ENCODE peak calls at places on chromosome 17, in eight cellular contexts. One of them, this sample, is unnamed.
A peak's percentile ranks its signal among the peaks of the same experiment; 100 is the strongest.

GRCh38 chr17:35213412-35213925 is 19.3 kb upstream of the SLC35G3 start:
- DNase-seq in AG08396: no peak
- DNase-seq in amniotic epithelial cell: no peak
- DNase-seq in tibial nerve: no peak
- DNase-seq in HFF-Myc: no peak
- DNase-seq in ascending aorta: no peak
- DNase-seq in RCC 7860: no peak
- DNase-seq in GM23248: no peak
- DNase-seq in this sample: no peak

GRCh38 chr17:33267881-33268548 is 25.1 kb downstream of the ASIC2 start:
- DNase-seq in amniotic epithelial cell: no peak
- DNase-seq in AG08396: no peak
- DNase-seq in tibial nerve: no peak
- DNase-seq in GM23248: no peak
- DNase-seq in HFF-Myc: no peak
- DNase-seq in RCC 7860: no peak
- DNase-seq in ascending aorta: no peak
- DNase-seq in this sample: no peak

GRCh38 chr17:57721967-57722703 is 23.0 kb downstream of the CCDC182 start:
- DNase-seq in ascending aorta: no peak
- DNase-seq in amniotic epithelial cell: no peak
- DNase-seq in tibial nerve: no peak
- DNase-seq in HFF-Myc: no peak
- DNase-seq in RCC 7860: no peak
- DNase-seq in GM23248: no peak
- DNase-seq in AG08396: no peak
- DNase-seq in this sample: no peak

GRCh38 chr17:34706029-34706428 is 126.6 kb downstream of the TMEM132E start:
- DNase-seq in ascending aorta: no peak
- DNase-seq in HFF-Myc: no peak
- DNase-seq in tibial nerve: no peak
- DNase-seq in RCC 7860: no peak
- DNase-seq in GM23248: peak; percentile 51
- DNase-seq in AG08396: no peak
- DNase-seq in amniotic epithelial cell: no peak
- DNase-seq in this sample: peak; percentile 4

GRCh38 chr17:38898812-38899348 is 26.5 kb upstream of the LASP1NB start:
- DNase-seq in ascending aorta: no peak
- DNase-seq in GM23248: no peak
- DNase-seq in amniotic epithelial cell: peak; percentile 53
- DNase-seq in AG08396: no peak
- DNase-seq in HFF-Myc: no peak
- DNase-seq in tibial nerve: no peak
- DNase-seq in RCC 7860: peak; percentile 73
- DNase-seq in this sample: no peak

GRCh38 chr17:3669085-3669347 is 404 bp downstream of the EMC6 start:
- DNase-seq in HFF-Myc: no peak
- DNase-seq in amniotic epithelial cell: no peak
- DNase-seq in GM23248: no peak
- DNase-seq in AG08396: no peak
- DNase-seq in tibial nerve: no peak
- DNase-seq in ascending aorta: no peak
- DNase-seq in RCC 7860: no peak
- DNase-seq in this sample: no peak

GRCh38 chr17:4483012-4483840 is 15.5 kb upstream of the SPNS2 start:
- DNase-seq in GM23248: no peak
- DNase-seq in AG08396: no peak
- DNase-seq in RCC 7860: peak; percentile 58
- DNase-seq in ascending aorta: no peak
- DNase-seq in HFF-Myc: no peak
- DNase-seq in tibial nerve: no peak
- DNase-seq in amniotic epithelial cell: no peak
- DNase-seq in this sample: peak; percentile 26

GRCh38 chr17:8101721-8102120 is 14.2 kb upstream of the ALOX12B start:
- DNase-seq in tibial nerve: no peak
- DNase-seq in ascending aorta: no peak
- DNase-seq in AG08396: no peak
- DNase-seq in HFF-Myc: no peak
- DNase-seq in amniotic epithelial cell: no peak
- DNase-seq in GM23248: no peak
- DNase-seq in RCC 7860: no peak
- DNase-seq in this sample: no peak

GRCh38 chr17:14918540-14918939 is 346.6 kb downstream of the PMP22 start:
- DNase-seq in HFF-Myc: no peak
- DNase-seq in AG08396: no peak
- DNase-seq in RCC 7860: no peak
- DNase-seq in amniotic epithelial cell: peak; percentile 7
- DNase-seq in GM23248: peak; percentile 32
- DNase-seq in tibial nerve: no peak
- DNase-seq in ascending aorta: no peak
- DNase-seq in this sample: peak; percentile 33

GRCh38 chr17:46197526-46197925 is 4.3 kb upstream of the KANSL1 start:
- DNase-seq in tibial nerve: no peak
- DNase-seq in AG08396: no peak
- DNase-seq in HFF-Myc: no peak
- DNase-seq in ascending aorta: no peak
- DNase-seq in GM23248: no peak
- DNase-seq in amniotic epithelial cell: no peak
- DNase-seq in RCC 7860: no peak
- DNase-seq in this sample: no peak

GRCh38 chr17:81400154-81400938 is 5.1 kb downstream of the BAHCC1 start:
- DNase-seq in AG08396: peak; percentile 71
- DNase-seq in RCC 7860: no peak
- DNase-seq in tibial nerve: no peak
- DNase-seq in GM23248: peak; percentile 76
- DNase-seq in HFF-Myc: no peak
- DNase-seq in amniotic epithelial cell: peak; percentile 69
- DNase-seq in ascending aorta: no peak
- DNase-seq in this sample: peak; percentile 69

GRCh38 chr17:83179378-83179777 is 100.0 kb downstream of the METRNL start:
- DNase-seq in tibial nerve: peak; percentile 11
- DNase-seq in RCC 7860: no peak
- DNase-seq in ascending aorta: no peak
- DNase-seq in HFF-Myc: no peak
- DNase-seq in AG08396: no peak
- DNase-seq in amniotic epithelial cell: no peak
- DNase-seq in GM23248: no peak
- DNase-seq in this sample: no peak

This sample was measured in fibroblast of lung.